ENCODE peak calls at places on chromosomes 1 and 21, in seven cellular contexts. J is tibial artery, E is pancreas, V is aorta, C is cardiac muscle cell, A is H1, R is right cardiac atrium. S is an unnamed sample. For H3K27me3, the result is how much of the 10 kb centered on the place peaks cover.

GRCh38 chr1:240705584-240705983 is 93.6 kb upstream of the GREM2 start:
- DNase-seq in E (no peak), A (no peak), R (no peak), V (no peak), C (no peak), J (no peak), S (peak)

GRCh38 chr1:91864017-91864700 is 21.8 kb downstream of the TGFBR3 start:
- DNase-seq in V (no peak), A (no peak), R (no peak), J (no peak), E (no peak), C (no peak), S (peak)

GRCh38 chr1:65812065-65812464 is 19.4 kb downstream of the PDE4B start:
- DNase-seq in V (peak), J (peak), A (no peak), E (no peak), R (peak), C (no peak), S (peak)

GRCh38 chr1:159752135-159752580 is 28.6 kb upstream of the DUSP23 start:
- DNase-seq in V (peak), A (no peak), C (no peak), J (peak), R (peak), E (peak), S (peak)

GRCh38 chr21:44989538-44989888 is 49.7 kb downstream of the SLX9 start:
- DNase-seq in R (peak), E (peak), C (no peak), A (no peak), V (peak), J (no peak), S (no peak)

GRCh38 chr21:34261841-34262832 is 101.7 kb upstream of the KCNE2 start:
- DNase-seq in R (no peak), A (no peak), E (no peak), J (no peak), C (no peak), V (no peak), S (no peak)

GRCh38 chr1:111361761-111362160 is 65.8 kb downstream of the OVGP1 start:
- DNase-seq in E (no peak), A (no peak), C (no peak), V (no peak), J (no peak), R (no peak), S (no peak)

GRCh38 chr1:169741666-169742394 is 8.0 kb upstream of the SELE start:
- DNase-seq in E (no peak), J (no peak), C (no peak), A (no peak), V (no peak), R (no peak), S (peak)

GRCh38 chr1:20165522-20165951 is 20.4 kb upstream of the UBXN10 start:
- DNase-seq in J (no peak), C (no peak), V (no peak), R (no peak), E (no peak), A (no peak), S (no peak)

GRCh38 chr1:57770772-57771171 is 346.9 kb upstream of the DAB1 start:
- DNase-seq in C (no peak), E (no peak), R (no peak), V (no peak), J (no peak), A (no peak), S (no peak)

GRCh38 chr1:182604128-182604834 is at the start of gene RGS16:
- DNase-seq in A (peak), R (peak), E (peak), J (peak), V (peak), C (peak), S (peak)

GRCh38 chr1:117371436-117372151 is 4.3 kb downstream of the MAN1A2 start:
- DNase-seq in V (no peak), R (no peak), J (no peak), E (no peak), C (peak), A (no peak), S (no peak)

GRCh38 chr1:160407819-160408801 is 7.7 kb downstream of the VANGL2 start:
- DNase-seq in J (no peak), V (no peak), C (no peak), E (no peak), A (peak), R (no peak), S (peak)

GRCh38 chr1:160740133-160740688 is 1.2 kb downstream of the SLAMF7 start:
- DNase-seq in J (no peak), V (no peak), R (no peak), E (no peak), C (no peak), A (no peak), S (no peak)

GRCh38 chr1:75426688-75427087 is 184.2 kb downstream of the SLC44A5 start:
- DNase-seq in C (no peak), R (no peak), V (no peak), J (no peak), E (no peak), A (no peak), S (no peak)

GRCh38 chr1:50308883-50309282 is 114.4 kb downstream of the DMRTA2 start:
- DNase-seq in V (no peak), E (peak), R (no peak), J (no peak), C (peak), A (peak), S (peak)

GRCh38 chr21:38256599-38257302 is at the start of gene KCNJ15:
- DNase-seq in E (no peak), J (no peak), C (no peak), A (no peak), V (no peak), R (no peak), S (no peak)

GRCh38 chr1:218665216-218665615 is 320.1 kb downstream of the TGFB2 start:
- DNase-seq in R (peak), A (no peak), C (no peak), E (no peak), J (peak), V (peak), S (peak)

GRCh38 chr1:169999357-169999756 is 75.1 kb downstream of the KIFAP3 start:
- DNase-seq in C (no peak), J (peak), R (peak), V (peak), A (no peak), E (no peak), S (peak)

GRCh38 chr1:154265586-154265985 is 6.8 kb upstream of the HAX1 start:
- DNase-seq in E (no peak), R (no peak), J (no peak), V (no peak), C (no peak), A (no peak), S (no peak)

GRCh38 chr1:18481921-18482701 is 1.4 kb downstream of the KLHDC7A start:
- DNase-seq in E (peak), R (no peak), A (no peak), V (no peak), J (no peak), C (no peak), S (no peak)

GRCh38 chr21:28745131-28746055 is 247.3 kb downstream of the LTN1 start:
- DNase-seq in A (peak), V (peak), E (peak), J (peak), R (peak), C (peak), S (peak)

GRCh38 chr1:94068831-94069648 is 51.9 kb downstream of the ABCA4 start:
- DNase-seq in C (no peak), V (no peak), R (no peak), J (no peak), E (peak), A (no peak), S (peak)

GRCh38 chr1:24203404-24203803 is 16.3 kb upstream of the IFNLR1 start:
- DNase-seq in R (no peak), E (no peak), A (no peak), V (no peak), C (no peak), J (no peak), S (no peak)

GRCh38 chr1:117146570-117147340 is 25.2 kb upstream of the TRIM45 start:
- DNase-seq in V (no peak), A (no peak), R (no peak), E (no peak), J (no peak), C (no peak), S (peak)

GRCh38 chr1:218294531-218294930 is 9.4 kb downstream of the RRP15 start:
- DNase-seq in C (no peak), R (no peak), A (no peak), V (no peak), E (no peak), J (no peak), S (no peak)

GRCh38 chr1:172827301-172827700 is 168.4 kb downstream of the FASLG start:
- DNase-seq in V (no peak), R (no peak), E (no peak), A (no peak), C (no peak), J (no peak), S (no peak)

GRCh38 chr21:35697321-35697808 is 363.0 kb downstream of the SETD4 start:
- DNase-seq in J (peak), R (peak), A (no peak), E (peak), V (peak), C (peak), S (peak)

GRCh38 chr1:198158766-198159589 is 2.2 kb downstream of the NEK7 start:
- DNase-seq in V (peak), J (peak), A (peak), E (peak), R (peak), C (peak), S (peak)

GRCh38 chr1:208535518-208535917 is 291.3 kb upstream of the PLXNA2 start:
- DNase-seq in V (no peak), R (no peak), C (no peak), J (no peak), E (no peak), A (no peak), S (no peak)

GRCh38 chr1:88998716-88999115 is 6.3 kb upstream of the KYAT3 start:
- DNase-seq in V (no peak), R (no peak), E (no peak), C (peak), A (no peak), J (no peak), S (no peak)

GRCh38 chr1:109769335-109770078 is 5.8 kb upstream of the EPS8L3 start:
- DNase-seq in A (no peak), E (no peak), V (peak), R (peak), C (no peak), J (no peak), S (peak)

GRCh38 chr21:15222711-15223110 is 157.9 kb upstream of the NRIP1 start:
- DNase-seq in C (no peak), V (no peak), E (no peak), R (no peak), J (no peak), A (no peak), S (no peak)

GRCh38 chr21:27448960-27449359 is 482.1 kb upstream of the ADAMTS5 start:
- DNase-seq in A (no peak), C (no peak), E (no peak), V (no peak), R (no peak), J (no peak), S (no peak)

GRCh38 chr1:81549588-81550127 is 251.1 kb upstream of the ADGRL2 start:
- DNase-seq in J (no peak), E (no peak), C (peak), V (no peak), R (no peak), A (no peak), S (no peak)

GRCh38 chr1:53319296-53320101 is 8.4 kb downstream of the LRP8 start:
- DNase-seq in J (no peak), E (no peak), A (no peak), V (peak), C (no peak), R (no peak), S (no peak)

DNA sequence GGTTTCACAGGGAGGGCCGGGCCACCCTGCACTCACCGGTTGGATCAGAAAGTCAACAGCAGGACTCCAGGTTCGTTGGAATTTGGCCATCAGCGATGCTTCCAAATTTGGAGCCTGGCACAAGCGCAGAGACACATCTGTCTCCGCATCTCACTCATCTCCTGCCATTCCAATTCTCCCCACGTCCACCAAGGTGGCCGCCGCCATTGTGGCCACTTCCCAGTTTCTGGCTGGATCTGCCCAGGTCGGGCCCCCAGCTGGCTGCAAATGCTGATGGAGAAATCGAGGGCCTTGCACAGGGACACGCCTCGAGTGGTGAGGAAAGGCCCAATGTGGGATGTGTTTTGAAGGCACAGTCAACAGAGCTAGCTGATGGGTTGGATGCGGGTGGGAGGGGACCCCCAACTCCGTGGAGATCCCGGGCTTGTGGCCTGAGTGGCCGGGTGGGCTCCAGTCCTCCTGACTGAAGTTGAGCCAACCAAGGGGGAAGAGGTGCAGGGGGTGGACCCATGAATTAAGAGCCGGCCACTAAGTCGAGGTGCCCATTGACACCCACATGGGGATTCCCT is 102.7 kb downstream of the CRYAA start:
- DNase-seq in A (no peak), E (peak), C (no peak), R (peak), V (peak), J (no peak), S (no peak)
- H3K27me3 ChIP-seq in A (under half), E (under half), C (under half), R (under half), V (under half), J (half or more), S (under half)

GRCh38 chr1:26861889-26862371 is 1.0 kb upstream of the SFN start:
- DNase-seq in A (no peak), E (no peak), C (no peak), R (peak), J (no peak), V (no peak), S (no peak)
- H3K4me3 ChIP-seq in A (no peak), E (no peak), C (no peak), R (no peak), J (no peak), V (no peak), S (no peak)

DNA sequence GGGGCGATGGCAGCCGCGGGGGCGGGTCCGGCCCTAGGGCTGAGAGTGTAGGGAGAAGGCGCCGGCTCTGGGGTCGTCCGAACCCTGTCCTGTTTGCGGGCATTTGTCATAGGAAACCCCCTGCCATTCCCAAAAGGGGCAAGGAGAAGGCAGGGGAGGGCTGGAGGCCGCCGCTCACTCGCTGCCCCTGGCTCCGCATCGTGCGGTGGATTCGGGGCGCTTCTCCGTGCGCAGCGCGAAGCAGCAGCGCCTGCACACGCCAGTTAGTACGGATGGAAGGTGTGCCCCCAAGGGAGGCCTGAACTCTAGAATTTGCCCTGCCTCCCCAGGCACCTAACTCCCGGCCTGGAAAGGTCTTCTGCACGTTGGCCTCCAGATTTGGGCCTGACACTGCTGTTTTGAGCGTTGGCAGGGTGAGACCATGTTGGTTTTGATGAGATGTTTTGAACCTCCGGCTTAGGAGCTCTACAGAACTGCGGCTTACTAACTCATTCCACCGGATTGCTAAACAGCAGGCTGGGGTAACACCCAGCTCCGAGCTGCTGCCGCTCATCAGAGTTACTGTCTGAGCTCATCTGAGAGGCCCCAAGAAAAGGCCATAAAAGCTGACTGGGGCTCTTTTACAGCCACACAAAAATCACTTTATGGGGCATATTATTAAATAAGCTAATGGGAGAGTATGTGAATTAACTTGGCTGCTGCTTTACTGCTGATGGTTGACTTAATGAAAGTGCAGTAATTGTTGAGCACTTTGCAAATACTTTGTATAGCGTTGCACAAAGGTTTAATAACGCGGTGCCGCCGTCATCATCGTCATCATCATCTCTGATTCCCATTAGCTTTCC is 987 bp downstream of the GPR137B start:
- DNase-seq in C (no peak), R (no peak), V (no peak), A (no peak), J (no peak), E (no peak), S (peak)
- H3K27me3 ChIP-seq in C (half or more), R (under half), V (under half), A (under half), J (under half), E (under half), S (under half)

GRCh38 chr1:246552110-246552509 is 14.0 kb downstream of the TFB2M start:
- DNase-seq in V (no peak), C (no peak), R (no peak), A (no peak), E (no peak), J (no peak), S (no peak)
- H3K4me3 ChIP-seq in V (no peak), C (no peak), R (no peak), A (no peak), E (no peak), J (no peak), S (no peak)

DNA sequence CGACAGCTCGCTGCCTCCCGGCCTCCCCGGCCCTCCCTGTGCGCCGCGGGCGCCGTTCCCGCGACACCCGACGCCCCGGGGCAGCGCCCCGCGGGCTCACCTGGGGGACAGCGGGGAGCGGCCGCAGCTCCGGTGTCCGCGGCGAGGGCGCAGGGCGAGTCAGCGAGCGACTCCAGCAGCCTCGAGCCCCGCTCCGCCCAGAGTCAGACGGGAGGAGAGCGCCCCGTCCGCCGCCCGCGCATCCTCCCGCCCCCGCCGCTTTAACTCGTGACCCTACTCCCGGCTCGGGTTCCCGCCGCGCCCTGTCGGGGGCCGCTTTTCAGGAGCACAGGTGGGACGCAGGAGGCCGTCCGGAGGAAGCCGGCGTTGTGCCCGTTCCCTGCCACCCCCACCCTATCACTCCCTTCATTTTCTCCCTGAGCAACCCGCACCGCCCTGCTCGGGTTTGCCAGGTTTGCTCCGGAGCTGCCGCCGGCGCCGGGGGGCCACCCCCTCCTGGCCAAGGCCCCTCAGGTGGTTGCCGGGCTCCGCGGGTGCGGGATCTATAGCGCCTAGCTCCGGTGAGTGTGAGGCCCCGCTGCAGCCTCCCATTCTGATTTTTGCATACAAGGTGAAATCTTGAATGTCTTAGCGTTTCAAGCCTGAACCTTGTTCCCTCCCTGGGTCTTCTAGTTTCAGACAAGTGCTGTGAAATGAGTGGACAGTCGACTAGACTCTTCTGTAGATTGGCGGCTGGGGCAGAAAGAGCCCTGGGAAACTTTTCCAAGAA is at the start of gene MCOLN3:
- DNase-seq in J (peak), A (peak), E (peak), R (peak), C (peak), V (peak), S (peak)
- H3K27me3 ChIP-seq in J (under half), A (under half), E (under half), R (under half), C (half or more), V (under half), S (under half)

GRCh38 chr1:177973585-177973984 is 3.7 kb upstream of the SEC16B start:
- DNase-seq in A (no peak), R (no peak), E (no peak), V (no peak), J (no peak), C (no peak), S (no peak)

GRCh38 chr1:177964336-177964735 is 5.5 kb downstream of the SEC16B start:
- DNase-seq in E (no peak), R (no peak), A (no peak), V (no peak), C (no peak), J (no peak), S (no peak)

GRCh38 chr1:177966199-177966598 is 3.7 kb downstream of the SEC16B start:
- DNase-seq in C (no peak), R (no peak), A (no peak), E (no peak), J (no peak), V (no peak), S (no peak)

GRCh38 chr1:177969109-177969508 is 749 bp downstream of the SEC16B start:
- DNase-seq in E (no peak), A (no peak), J (no peak), V (no peak), R (no peak), C (no peak), S (no peak)

GRCh38 chr1:177969825-177970371 is at the start of gene SEC16B:
- DNase-seq in C (no peak), V (no peak), J (no peak), E (peak), R (no peak), A (no peak), S (no peak)
- H3K4me3 ChIP-seq in C (no peak), V (no peak), J (no peak), E (peak), R (no peak), A (no peak), S (no peak)

GRCh38 chr1:58971629-58972140 is 187.8 kb upstream of the JUN start:
- DNase-seq in C (no peak), R (peak), V (peak), E (no peak), A (no peak), J (peak), S (no peak)
- H3K27me3 ChIP-seq in C (under half), R (under half), V (under half), E (under half), A (under half), J (under half), S (under half)

GRCh38 chr1:220748091-220748934 is at the start of gene MTARC2:
- DNase-seq in V (peak), A (peak), R (peak), J (peak), C (peak), E (peak), S (peak)
- H3K4me3 ChIP-seq in V (peak), A (peak), R (peak), J (peak), C (peak), E (peak), S (peak)